ENCODE peak calls at places on chromosome 21, in five cellular contexts. One of them, this sample, is unnamed.

GRCh38 chr21:29647353-29647781 is 292.4 kb downstream of the GRIK1 start:
- DNase-seq in sigmoid colon: no peak
- DNase-seq in fibroblast of lung: peak; percentile 99
- DNase-seq in psoas muscle: no peak
- DNase-seq in IMR-90: peak; percentile 97
- DNase-seq in this sample: no peak

GRCh38 chr21:40706161-40706560 is 140.8 kb downstream of the DSCAM start:
- DNase-seq in sigmoid colon: no peak
- DNase-seq in fibroblast of lung: no peak
- DNase-seq in psoas muscle: no peak
- DNase-seq in IMR-90: no peak
- DNase-seq in this sample: no peak

GRCh38 chr21:41955516-41955915 is 1.7 kb upstream of the C2CD2 start:
- DNase-seq in sigmoid colon: no peak
- DNase-seq in fibroblast of lung: no peak
- DNase-seq in psoas muscle: no peak
- DNase-seq in IMR-90: no peak
- DNase-seq in this sample: no peak

GRCh38 chr21:42654179-42654912 is 925 bp downstream of the PDE9A start:
- DNase-seq in sigmoid colon: no peak
- DNase-seq in fibroblast of lung: no peak
- DNase-seq in psoas muscle: no peak
- DNase-seq in IMR-90: no peak
- DNase-seq in this sample: peak; percentile 84

GRCh38 chr21:34882719-34883131 is 166.4 kb downstream of the RUNX1 start:
- DNase-seq in sigmoid colon: no peak
- DNase-seq in fibroblast of lung: no peak
- DNase-seq in psoas muscle: no peak
- DNase-seq in IMR-90: no peak
- DNase-seq in this sample: no peak

GRCh38 chr21:37829043-37829442 is 87.2 kb downstream of the KCNJ6 start:
- DNase-seq in sigmoid colon: no peak
- DNase-seq in fibroblast of lung: no peak
- DNase-seq in psoas muscle: no peak
- DNase-seq in IMR-90: no peak
- DNase-seq in this sample: no peak

GRCh38 chr21:28822882-28823335 is 169.8 kb downstream of the LTN1 start:
- DNase-seq in sigmoid colon: no peak
- DNase-seq in fibroblast of lung: peak; percentile 84
- DNase-seq in psoas muscle: no peak
- DNase-seq in IMR-90: peak; percentile 21
- DNase-seq in this sample: no peak

GRCh38 chr21:36551731-36552457 is 72.0 kb upstream of the CLDN14 start:
- DNase-seq in sigmoid colon: no peak
- DNase-seq in fibroblast of lung: peak; percentile 45
- DNase-seq in psoas muscle: no peak
- DNase-seq in IMR-90: peak; percentile 82
- DNase-seq in this sample: no peak

GRCh38 chr21:43884012-43884860 is 19.2 kb downstream of the AGPAT3 start:
- DNase-seq in sigmoid colon: no peak
- DNase-seq in fibroblast of lung: no peak
- DNase-seq in psoas muscle: no peak
- DNase-seq in IMR-90: no peak
- DNase-seq in this sample: no peak

GRCh38 chr21:45405819-45406762 is 1.1 kb downstream of the COL18A1 start:
- DNase-seq in sigmoid colon: peak; percentile 69
- DNase-seq in fibroblast of lung: peak; percentile 42
- DNase-seq in psoas muscle: peak; percentile 38
- DNase-seq in IMR-90: peak; percentile 44
- DNase-seq in this sample: no peak
- H3K27ac ChIP-seq in sigmoid colon: peak overlapping the region; percentile 78
- H3K27ac ChIP-seq in fibroblast of lung: peak overlapping the region; percentile 50
- H3K27ac ChIP-seq in psoas muscle: peak overlapping the region; percentile 67
- H3K27ac ChIP-seq in IMR-90: peak overlapping the region; percentile 61
- H3K27ac ChIP-seq in this sample: no peak overlapping the region

GRCh38 chr21:18614327-18614726 is 210.7 kb upstream of the TMPRSS15 start:
- DNase-seq in sigmoid colon: no peak
- DNase-seq in fibroblast of lung: no peak
- DNase-seq in psoas muscle: no peak
- DNase-seq in IMR-90: no peak
- DNase-seq in this sample: no peak
- H3K9me3 ChIP-seq in sigmoid colon: no peaks in the 10 kb centered on the region
- H3K9me3 ChIP-seq in fibroblast of lung: no peaks in the 10 kb centered on the region
- H3K9me3 ChIP-seq in psoas muscle: no peaks in the 10 kb centered on the region
- H3K9me3 ChIP-seq in IMR-90: peaks cover 2% of the 10 kb centered on the region
- H3K9me3 ChIP-seq in this sample: no peaks in the 10 kb centered on the region

DNA sequence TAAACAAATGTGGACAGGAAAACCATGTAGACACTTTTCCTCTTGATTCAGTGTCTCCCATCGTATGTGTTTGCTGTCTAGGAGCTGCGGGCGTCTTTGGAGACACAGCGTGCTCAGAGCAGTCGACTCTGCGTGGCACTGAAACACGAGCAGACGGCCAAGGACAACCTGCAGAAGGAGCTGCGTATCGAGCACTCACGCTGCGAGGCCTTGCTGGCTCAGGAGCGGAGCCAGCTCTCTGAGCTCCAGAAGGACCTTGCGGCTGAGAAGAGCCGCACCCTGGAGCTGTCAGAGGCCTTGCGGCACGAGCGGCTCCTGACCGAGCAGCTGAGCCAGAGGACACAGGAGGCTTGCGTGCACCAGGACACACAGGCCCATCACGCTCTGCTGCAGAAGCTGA is 27.2 kb upstream of the DIP2A start:
- DNase-seq in sigmoid colon: no peak
- DNase-seq in fibroblast of lung: no peak
- DNase-seq in psoas muscle: no peak
- DNase-seq in IMR-90: no peak
- DNase-seq in this sample: no peak
- H3K27ac ChIP-seq in sigmoid colon: no peak overlapping the region
- H3K27ac ChIP-seq in fibroblast of lung: no peak overlapping the region
- H3K27ac ChIP-seq in psoas muscle: no peak overlapping the region
- H3K27ac ChIP-seq in IMR-90: no peak overlapping the region
- H3K27ac ChIP-seq in this sample: no peak overlapping the region

GRCh38 chr21:26273686-26274313 is 103.2 kb upstream of the APP start:
- DNase-seq in sigmoid colon: no peak
- DNase-seq in fibroblast of lung: no peak
- DNase-seq in psoas muscle: no peak
- DNase-seq in IMR-90: no peak
- DNase-seq in this sample: no peak
- H3K9me3 ChIP-seq in sigmoid colon: peaks cover 4% of the 10 kb centered on the region
- H3K9me3 ChIP-seq in fibroblast of lung: no peaks in the 10 kb centered on the region
- H3K9me3 ChIP-seq in psoas muscle: peaks cover 37% of the 10 kb centered on the region
- H3K9me3 ChIP-seq in IMR-90: peaks cover 3% of the 10 kb centered on the region
- H3K9me3 ChIP-seq in this sample: peaks cover 7% of the 10 kb centered on the region

GRCh38 chr21:33395866-33396265 is 7.3 kb upstream of the IFNGR2 start:
- DNase-seq in sigmoid colon: no peak
- DNase-seq in fibroblast of lung: peak; percentile 81
- DNase-seq in psoas muscle: no peak
- DNase-seq in IMR-90: peak; percentile 59
- DNase-seq in this sample: no peak
- H3K27ac ChIP-seq in sigmoid colon: no peak overlapping the region
- H3K27ac ChIP-seq in fibroblast of lung: no peak overlapping the region
- H3K27ac ChIP-seq in psoas muscle: no peak overlapping the region
- H3K27ac ChIP-seq in IMR-90: peak overlapping the region; percentile 8
- H3K27ac ChIP-seq in this sample: no peak overlapping the region

GRCh38 chr21:14797543-14797942 is 251.4 kb upstream of the SAMSN1 start:
- DNase-seq in sigmoid colon: no peak
- DNase-seq in fibroblast of lung: no peak
- DNase-seq in psoas muscle: no peak
- DNase-seq in IMR-90: no peak
- DNase-seq in this sample: no peak
- H3K9me3 ChIP-seq in sigmoid colon: no peaks in the 10 kb centered on the region
- H3K9me3 ChIP-seq in fibroblast of lung: no peaks in the 10 kb centered on the region
- H3K9me3 ChIP-seq in psoas muscle: peaks cover 21% of the 10 kb centered on the region
- H3K9me3 ChIP-seq in IMR-90: no peaks in the 10 kb centered on the region
- H3K9me3 ChIP-seq in this sample: no peaks in the 10 kb centered on the region

DNA sequence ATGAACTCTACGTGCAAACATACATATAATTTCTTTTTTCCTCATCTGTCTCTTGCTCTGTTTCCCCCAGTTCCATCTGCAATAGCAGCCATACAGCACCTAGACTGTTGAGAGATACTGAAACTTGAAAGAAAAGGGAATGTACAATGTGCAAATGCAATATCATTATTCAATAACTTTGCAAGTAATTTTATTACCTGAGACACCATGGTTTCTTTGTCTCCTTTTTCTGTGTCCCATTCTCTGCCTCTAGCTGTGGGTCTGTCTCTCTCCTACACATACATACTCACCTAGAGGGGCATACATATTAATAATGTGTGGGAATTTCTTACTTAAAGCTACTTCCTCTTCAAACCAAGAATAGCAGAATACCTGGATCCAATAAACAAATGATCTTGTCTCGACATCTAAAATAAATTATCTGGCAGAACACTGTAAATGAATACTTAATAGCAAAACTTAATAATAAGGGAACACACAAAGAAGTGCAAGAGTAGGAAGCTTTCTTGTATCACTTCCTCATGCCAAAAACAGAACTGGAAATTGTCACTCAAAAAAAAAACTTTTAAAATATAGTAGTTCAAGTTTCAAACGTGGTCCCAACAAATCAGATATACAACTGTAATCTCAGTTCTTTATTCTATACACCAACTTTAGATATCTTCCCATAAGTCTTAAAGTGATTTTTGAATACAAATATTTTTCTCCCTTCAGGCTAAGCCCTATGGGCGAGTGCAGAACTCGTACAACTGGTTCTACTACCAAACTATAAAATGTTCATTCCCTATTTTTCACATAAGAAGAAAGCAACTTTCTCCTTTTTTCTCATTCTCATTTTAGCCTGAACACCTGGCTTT is 194.6 kb downstream of the NRIP1 start:
- DNase-seq in sigmoid colon: no peak
- DNase-seq in fibroblast of lung: no peak
- DNase-seq in psoas muscle: no peak
- DNase-seq in IMR-90: no peak
- DNase-seq in this sample: no peak
- H3K27ac ChIP-seq in sigmoid colon: no peak overlapping the region
- H3K27ac ChIP-seq in fibroblast of lung: no peak overlapping the region
- H3K27ac ChIP-seq in psoas muscle: no peak overlapping the region
- H3K27ac ChIP-seq in IMR-90: no peak overlapping the region
- H3K27ac ChIP-seq in this sample: no peak overlapping the region

GRCh38 chr21:45959779-45960390 is 21.7 kb upstream of the COL6A1 start:
- DNase-seq in sigmoid colon: peak; percentile 58
- DNase-seq in fibroblast of lung: no peak
- DNase-seq in psoas muscle: no peak
- DNase-seq in IMR-90: no peak
- DNase-seq in this sample: no peak
- H3K9me3 ChIP-seq in sigmoid colon: no peaks in the 10 kb centered on the region
- H3K9me3 ChIP-seq in fibroblast of lung: no peaks in the 10 kb centered on the region
- H3K9me3 ChIP-seq in psoas muscle: no peaks in the 10 kb centered on the region
- H3K9me3 ChIP-seq in IMR-90: peaks cover 10% of the 10 kb centered on the region
- H3K9me3 ChIP-seq in this sample: no peaks in the 10 kb centered on the region

DNA sequence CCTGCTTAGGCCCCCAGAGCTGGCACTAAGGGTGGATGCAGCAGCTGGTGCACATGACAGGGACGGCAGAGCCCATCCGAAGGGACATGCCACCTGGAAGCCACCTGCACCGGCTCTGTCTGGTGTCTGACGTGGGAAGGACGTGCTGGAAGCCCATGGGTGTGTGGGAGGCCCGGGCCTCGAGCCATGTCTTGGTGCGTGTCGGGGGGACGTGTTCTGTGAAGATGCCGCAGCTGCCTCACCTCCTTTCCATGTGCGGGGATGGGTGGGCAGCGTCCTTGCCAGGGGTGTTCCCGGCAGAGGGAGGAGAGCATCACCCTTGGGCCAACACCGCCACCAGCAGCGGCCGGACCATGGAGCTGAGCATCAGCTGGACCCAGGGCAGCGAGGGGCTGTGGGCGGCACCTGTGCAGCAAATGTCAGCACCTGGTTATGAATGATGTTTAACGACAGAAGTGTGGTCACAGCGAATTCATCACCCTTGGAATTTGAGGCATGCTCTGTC is 15.5 kb upstream of the POFUT2 start:
- DNase-seq in sigmoid colon: peak; percentile 74
- DNase-seq in fibroblast of lung: no peak
- DNase-seq in psoas muscle: no peak
- DNase-seq in IMR-90: no peak
- DNase-seq in this sample: peak; percentile 55
- H3K27ac ChIP-seq in sigmoid colon: peak overlapping the region; percentile 98
- H3K27ac ChIP-seq in fibroblast of lung: no peak overlapping the region
- H3K27ac ChIP-seq in psoas muscle: peak overlapping the region; percentile 71
- H3K27ac ChIP-seq in IMR-90: no peak overlapping the region
- H3K27ac ChIP-seq in this sample: peak overlapping the region; percentile 68

GRCh38 chr21:8993284-8993942 is 1528.0 kb upstream of the TPTE start:
- DNase-seq in sigmoid colon: no peak
- DNase-seq in fibroblast of lung: no peak
- DNase-seq in psoas muscle: no peak
- DNase-seq in IMR-90: no peak
- DNase-seq in this sample: no peak
- H3K9me3 ChIP-seq in sigmoid colon: no peaks in the 10 kb centered on the region
- H3K9me3 ChIP-seq in fibroblast of lung: peaks cover 11% of the 10 kb centered on the region
- H3K9me3 ChIP-seq in psoas muscle: no peaks in the 10 kb centered on the region
- H3K9me3 ChIP-seq in IMR-90: peaks cover 49% of the 10 kb centered on the region
- H3K9me3 ChIP-seq in this sample: no peaks in the 10 kb centered on the region